ENCODE peak calls at places on chromosomes 6 and 20, in six cellular contexts. G, X, J, T, O and N are unnamed samples.

GRCh38 chr6:8983202-8983688 is 547.9 kb upstream of the SLC35B3 start:
- DNase-seq in G (no peak), X (peak), J (peak), T (peak), O (peak), N (peak)

GRCh38 chr6:39166918-39167301 is 51.9 kb upstream of the SAYSD1 start:
- DNase-seq in G (no peak), X (no peak), J (no peak), T (no peak), O (no peak), N (no peak)

GRCh38 chr20:14219801-14220461 is 117.5 kb downstream of the FLRT3 start:
- DNase-seq in G (no peak), X (peak), J (no peak), T (no peak), O (no peak), N (no peak)

GRCh38 chr6:127932708-127933107 is 31.9 kb upstream of the THEMIS start:
- DNase-seq in G (no peak), X (peak), J (no peak), T (no peak), O (no peak), N (no peak)

GRCh38 chr20:62907377-62908317 is 18.7 kb downstream of the DIDO1 start:
- DNase-seq in G (no peak), X (no peak), J (no peak), T (no peak), O (no peak), N (peak)

GRCh38 chr20:1912646-1913045 is 17.4 kb downstream of the SIRPA start:
- DNase-seq in G (no peak), X (no peak), J (no peak), T (no peak), O (no peak), N (no peak)

GRCh38 chr6:37029249-37029959 is 23.9 kb downstream of the FGD2 start:
- DNase-seq in G (no peak), X (peak), J (peak), T (peak), O (peak), N (peak)

GRCh38 chr6:163415620-163416379 is 1.3 kb downstream of the QKI start:
- DNase-seq in G (no peak), X (peak), J (peak), T (peak), O (peak), N (peak)

GRCh38 chr6:152378154-152378553 is 259.0 kb downstream of the SYNE1 start:
- DNase-seq in G (no peak), X (no peak), J (no peak), T (no peak), O (no peak), N (no peak)

GRCh38 chr20:17647391-17648305 is 34.4 kb downstream of the RRBP1 start:
- DNase-seq in G (no peak), X (no peak), J (no peak), T (no peak), O (peak), N (no peak)

GRCh38 chr20:20492521-20493334 is 124.8 kb downstream of the INSM1 start:
- DNase-seq in G (no peak), X (no peak), J (no peak), T (no peak), O (no peak), N (no peak)

GRCh38 chr20:8076505-8077498 is 55.3 kb upstream of the PLCB1 start:
- DNase-seq in G (no peak), X (no peak), J (peak), T (no peak), O (no peak), N (no peak)

GRCh38 chr6:3553254-3553653 is 96.4 kb upstream of the SLC22A23 start:
- DNase-seq in G (no peak), X (no peak), J (no peak), T (no peak), O (no peak), N (no peak)

GRCh38 chr20:9467995-9468394 is 46.4 kb upstream of the LAMP5 start:
- DNase-seq in G (no peak), X (no peak), J (no peak), T (no peak), O (no peak), N (no peak)

GRCh38 chr6:98957440-98957839 is 9.7 kb upstream of the FBXL4 start:
- DNase-seq in G (peak), X (peak), J (peak), T (no peak), O (peak), N (no peak)

GRCh38 chr6:35449287-35449881 is 2.8 kb upstream of the FANCE start:
- DNase-seq in G (no peak), X (no peak), J (peak), T (no peak), O (no peak), N (peak)

GRCh38 chr6:23413327-23414203 is 712.5 kb upstream of the NRSN1 start:
- DNase-seq in G (peak), X (no peak), J (no peak), T (no peak), O (no peak), N (no peak)

GRCh38 chr20:57948177-57948955 is 238.6 kb upstream of the PMEPA1 start:
- DNase-seq in G (peak), X (no peak), J (no peak), T (no peak), O (no peak), N (no peak)

GRCh38 chr6:142187209-142187608 is 40.1 kb downstream of the VTA1 start:
- DNase-seq in G (no peak), X (no peak), J (peak), T (peak), O (peak), N (no peak)

GRCh38 chr6:136347847-136348246 is 58.2 kb upstream of the BCLAF1 start:
- DNase-seq in G (no peak), X (no peak), J (peak), T (no peak), O (no peak), N (no peak)

GRCh38 chr6:26553264-26553738 is 15.1 kb downstream of the HMGN4 start:
- DNase-seq in G (no peak), X (no peak), J (peak), T (peak), O (peak), N (peak)

GRCh38 chr6:151869787-151870186 is 62.3 kb downstream of the ESR1 start:
- DNase-seq in G (no peak), X (no peak), J (peak), T (no peak), O (no peak), N (no peak)

GRCh38 chr6:40946738-40947301 is 92.2 kb downstream of the UNC5CL start:
- DNase-seq in G (no peak), X (no peak), J (no peak), T (no peak), O (no peak), N (no peak)

GRCh38 chr6:35637911-35638310 is 50.8 kb downstream of the FKBP5 start:
- DNase-seq in G (no peak), X (no peak), J (no peak), T (no peak), O (no peak), N (no peak)

GRCh38 chr20:37406010-37406998 is 60.4 kb downstream of the SRC start:
- DNase-seq in G (no peak), X (peak), J (no peak), T (peak), O (no peak), N (peak)

GRCh38 chr6:69456086-69456485 is 340.7 kb downstream of the LMBRD1 start:
- DNase-seq in G (no peak), X (no peak), J (no peak), T (no peak), O (no peak), N (no peak)

GRCh38 chr6:38593419-38593818 is 46.3 kb downstream of the BTBD9 start:
- DNase-seq in G (no peak), X (no peak), J (peak), T (no peak), O (no peak), N (no peak)

GRCh38 chr20:8782804-8783203 is 286.1 kb upstream of the PLCB4 start:
- DNase-seq in G (peak), X (no peak), J (peak), T (no peak), O (no peak), N (no peak)

GRCh38 chr6:125066964-125067363 is 86.6 kb upstream of the TPD52L1 start:
- DNase-seq in G (no peak), X (no peak), J (no peak), T (no peak), O (no peak), N (peak)

GRCh38 chr20:25013478-25014380 is 21.2 kb upstream of the APMAP start:
- DNase-seq in G (no peak), X (no peak), J (no peak), T (no peak), O (peak), N (no peak)

DNA sequence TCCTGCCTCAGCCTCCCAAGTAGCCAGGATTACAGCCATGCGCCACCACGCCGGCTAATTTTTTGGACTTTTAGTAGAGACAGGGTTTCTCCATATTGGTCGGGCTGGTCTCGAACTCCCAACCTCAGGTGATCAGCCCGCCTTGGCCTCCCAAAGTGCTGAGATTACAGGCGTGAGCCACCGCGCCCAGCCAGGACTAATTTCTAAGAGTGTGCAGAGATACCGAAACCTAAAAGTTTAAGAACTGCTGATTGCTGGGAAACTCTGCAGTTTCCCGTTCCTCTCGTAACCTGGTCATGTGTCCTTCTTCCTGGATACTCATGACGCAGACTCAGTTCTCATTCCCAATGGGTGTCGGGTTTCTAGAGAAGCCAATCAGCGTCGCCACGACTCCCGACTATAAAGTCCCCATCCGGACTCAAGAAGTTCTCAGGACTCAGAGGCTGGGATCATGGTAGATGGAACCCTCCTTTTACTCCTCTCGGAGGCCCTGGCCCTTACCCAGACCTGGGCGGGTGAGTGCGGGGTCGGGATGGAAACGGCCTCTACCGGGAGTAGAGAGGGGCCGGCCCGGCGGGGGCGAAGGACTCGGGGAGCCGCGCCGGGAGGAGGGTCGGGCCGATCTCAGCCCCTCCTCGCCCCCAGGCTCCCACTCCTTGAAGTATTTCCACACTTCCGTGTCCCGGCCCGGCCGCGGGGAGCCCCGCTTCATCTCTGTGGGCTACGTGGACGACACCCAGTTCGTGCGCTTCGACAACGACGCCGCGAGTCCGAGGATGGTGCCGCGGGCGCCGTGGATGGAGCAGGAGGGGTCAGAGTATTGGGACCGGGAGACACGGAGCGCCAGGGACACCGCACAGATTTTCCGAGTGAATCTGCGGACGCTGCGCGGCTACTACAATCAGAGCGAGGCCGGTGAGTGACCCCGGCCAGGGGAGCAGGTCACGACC is at the start of gene HLA-E:
- DNase-seq in G (peak), X (peak), J (peak), T (peak), O (peak), N (peak)
- TF ChIP-seq CTCF in G (no peak), X (no peak), J (no peak), T (no peak), O (no peak), N (no peak)

DNA sequence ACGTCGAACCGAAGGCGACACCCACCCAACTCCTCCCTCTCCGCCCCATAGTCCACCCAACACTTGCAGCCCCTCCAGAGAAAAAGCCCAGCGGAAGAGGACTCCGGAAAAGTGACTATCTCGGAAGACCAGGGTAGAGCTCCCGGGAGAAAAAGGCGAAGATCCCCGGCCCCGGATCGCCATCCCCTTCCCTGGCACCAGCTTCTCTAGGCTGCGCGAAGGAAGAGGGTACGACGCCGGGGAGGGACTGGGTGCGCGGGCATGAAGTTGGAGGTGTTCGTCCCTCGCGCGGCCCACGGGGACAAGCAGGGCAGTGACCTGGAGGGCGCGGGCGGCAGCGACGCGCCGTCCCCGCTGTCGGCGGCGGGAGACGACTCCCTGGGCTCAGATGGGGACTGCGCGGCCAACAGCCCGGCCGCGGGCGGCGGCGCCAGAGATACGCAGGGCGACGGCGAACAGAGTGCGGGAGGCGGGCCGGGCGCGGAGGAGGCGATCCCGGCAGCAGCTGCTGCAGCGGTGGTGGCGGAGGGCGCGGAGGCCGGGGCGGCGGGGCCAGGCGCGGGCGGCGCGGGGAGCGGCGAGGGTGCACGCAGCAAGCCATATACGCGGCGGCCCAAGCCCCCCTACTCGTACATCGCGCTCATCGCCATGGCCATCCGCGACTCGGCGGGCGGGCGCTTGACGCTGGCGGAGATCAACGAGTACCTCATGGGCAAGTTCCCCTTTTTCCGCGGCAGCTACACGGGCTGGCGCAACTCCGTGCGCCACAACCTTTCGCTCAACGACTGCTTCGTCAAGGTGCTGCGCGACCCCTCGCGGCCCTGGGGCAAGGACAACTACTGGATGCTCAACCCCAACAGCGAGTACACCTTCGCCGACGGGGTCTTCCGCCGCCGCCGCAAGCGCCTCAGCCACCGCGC is 806 bp downstream of the FOXQ1 start:
- DNase-seq in G (no peak), X (peak), J (no peak), T (no peak), O (no peak), N (peak)
- TF ChIP-seq CTCF in G (no peak), X (no peak), J (no peak), T (no peak), O (no peak), N (no peak)

DNA sequence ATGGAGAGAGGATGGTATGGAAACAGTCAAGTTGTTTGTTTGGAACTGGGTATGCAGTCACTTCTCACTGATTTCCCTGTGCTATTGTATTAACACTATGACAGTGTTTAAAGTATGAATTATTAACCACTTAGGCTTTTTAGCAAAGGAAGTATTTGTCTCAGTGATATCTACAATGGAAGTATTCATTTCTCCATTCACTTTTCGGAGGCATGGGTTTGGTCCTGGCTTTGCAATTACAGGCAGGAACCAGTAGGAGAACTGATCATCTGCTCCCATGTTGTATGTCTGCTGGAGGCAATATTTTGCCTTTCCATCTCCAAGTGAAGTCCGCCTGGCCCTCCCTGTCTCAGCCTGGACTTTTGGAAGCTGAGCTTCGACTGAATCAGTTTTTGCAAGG is 30.6 kb upstream of the EXOC2 start:
- DNase-seq in G (no peak), X (no peak), J (no peak), T (no peak), O (no peak), N (no peak)
- TF ChIP-seq CTCF in G (peak), X (no peak), J (peak), T (no peak), O (no peak), N (no peak)

DNA sequence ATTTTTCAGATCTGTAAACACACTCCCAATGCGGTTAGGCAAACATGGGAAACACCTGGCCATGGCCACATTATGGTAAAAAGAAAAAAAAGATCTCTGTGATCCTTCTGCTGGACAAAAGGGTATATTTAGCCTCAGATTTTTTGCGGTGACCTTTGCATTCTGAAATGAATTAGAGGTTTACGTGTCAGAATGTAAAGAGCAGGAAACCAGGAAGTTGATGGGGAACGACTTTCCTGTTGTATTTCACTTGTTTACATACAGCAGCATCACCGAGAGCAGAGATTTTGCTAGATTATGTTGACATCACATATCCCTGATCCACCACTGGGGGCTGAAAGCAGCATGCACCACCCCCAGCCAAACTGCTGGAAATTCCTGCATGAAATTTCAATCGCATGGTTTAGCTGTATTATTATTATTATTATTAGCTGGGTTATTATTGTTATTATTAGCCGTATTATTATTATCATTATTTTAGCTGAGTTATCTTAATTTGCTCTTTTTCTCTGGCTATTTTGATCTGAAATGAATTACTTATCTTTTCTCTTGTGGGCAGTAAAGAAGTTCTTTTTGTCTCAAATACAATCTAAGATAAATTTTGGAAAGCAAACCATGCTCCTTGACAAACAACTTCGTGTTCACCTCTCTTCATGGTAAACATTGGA is 189.4 kb downstream of the ZFP64 start:
- DNase-seq in G (no peak), X (no peak), J (no peak), T (no peak), O (no peak), N (no peak)
- TF ChIP-seq CTCF in G (no peak), X (no peak), J (peak), T (no peak), O (no peak), N (no peak)

GRCh38 chr6:110039996-110040383 is 61.9 kb downstream of the GPR6 start:
- DNase-seq in G (no peak), X (no peak), J (peak), T (no peak), O (peak), N (peak)
- TF ChIP-seq CTCF in G (peak), X (no peak), J (peak), T (peak), O (no peak), N (peak)

DNA sequence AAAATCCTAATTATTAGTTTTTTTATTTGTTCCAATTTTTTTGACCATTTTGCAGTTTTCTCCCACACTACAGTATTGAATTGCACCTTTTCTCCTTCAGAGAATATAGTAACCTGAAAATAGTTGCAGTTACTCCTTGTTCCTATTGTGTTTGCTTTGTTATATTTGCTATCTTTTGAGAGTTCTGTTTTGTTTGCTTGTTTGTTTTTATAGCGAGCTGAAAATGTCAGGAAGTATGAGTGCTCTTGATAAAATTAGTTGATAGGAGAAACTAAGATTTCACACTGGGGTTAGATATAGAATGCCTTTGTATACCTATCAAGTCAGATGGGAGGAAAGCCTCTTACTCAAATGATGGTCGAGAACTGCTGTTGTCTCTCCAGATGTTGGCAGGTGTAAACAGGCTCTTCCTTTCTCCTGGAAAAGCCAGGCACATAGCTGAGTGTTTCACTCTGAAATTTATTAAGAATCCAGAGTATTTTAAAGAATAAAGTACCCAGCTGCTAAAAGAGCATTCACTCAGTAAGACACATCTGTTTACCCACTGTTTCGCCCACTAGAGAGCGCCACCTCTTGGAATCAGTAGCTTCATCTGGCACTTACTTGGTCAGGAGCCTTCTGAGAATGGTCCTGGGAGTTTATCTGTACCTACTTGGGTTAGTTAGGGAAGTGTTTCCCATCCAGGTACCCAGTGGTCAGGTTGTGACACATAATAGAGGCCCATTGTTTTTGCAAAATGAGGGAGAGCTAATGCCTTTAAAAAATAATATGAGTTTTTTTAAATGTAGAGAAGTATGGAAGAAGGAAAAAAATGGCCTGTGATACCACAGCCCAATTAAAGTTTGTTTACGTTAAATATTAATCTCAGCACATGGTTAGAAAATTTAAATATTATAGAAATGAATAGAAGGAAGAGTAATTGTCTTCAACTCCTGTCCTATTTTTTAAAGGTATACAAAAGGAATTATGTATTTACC is 11.2 kb downstream of the NT5DC1 start:
- DNase-seq in G (no peak), X (no peak), J (peak), T (no peak), O (no peak), N (peak)
- TF ChIP-seq CTCF in G (peak), X (peak), J (peak), T (peak), O (peak), N (peak)